ENCODE peak calls at places on chromosomes 2 and 18, in ten cellular contexts. One of them, this sample, is unnamed. For H3K4me1, the result is how much of the 10 kb centered on the place peaks cover.

GRCh38 chr18:275486-275885 is 7.6 kb upstream of the THOC1 start:
- DNase-seq in H1: no peak
- DNase-seq in aorta: no peak
- DNase-seq in SK-N-SH: no peak
- DNase-seq in ovary: no peak
- DNase-seq in neuronal stem cell: no peak
- DNase-seq in BE2C: no peak
- DNase-seq in astrocyte: no peak
- DNase-seq in left ventricle myocardium inferior: no peak
- DNase-seq in hepatocyte: no peak
- DNase-seq in this sample: no peak

GRCh38 chr2:118967124-118967880 is 25.3 kb downstream of the MARCO start:
- DNase-seq in astrocyte: no peak
- DNase-seq in BE2C: no peak
- DNase-seq in SK-N-SH: no peak
- DNase-seq in ovary: no peak
- DNase-seq in aorta: no peak
- DNase-seq in neuronal stem cell: no peak
- DNase-seq in H1: no peak
- DNase-seq in left ventricle myocardium inferior: no peak
- DNase-seq in hepatocyte: no peak
- DNase-seq in this sample: no peak

GRCh38 chr2:17538022-17538843 is 2.3 kb upstream of the VSNL1 start:
- DNase-seq in hepatocyte: peak
- DNase-seq in BE2C: no peak
- DNase-seq in SK-N-SH: peak
- DNase-seq in H1: no peak
- DNase-seq in neuronal stem cell: no peak
- DNase-seq in astrocyte: peak
- DNase-seq in aorta: no peak
- DNase-seq in ovary: no peak
- DNase-seq in left ventricle myocardium inferior: no peak
- DNase-seq in this sample: peak

GRCh38 chr2:85114586-85115330 is 18.4 kb upstream of the TCF7L1 start:
- DNase-seq in SK-N-SH: no peak
- DNase-seq in neuronal stem cell: no peak
- DNase-seq in H1: no peak
- DNase-seq in ovary: no peak
- DNase-seq in aorta: no peak
- DNase-seq in left ventricle myocardium inferior: no peak
- DNase-seq in BE2C: no peak
- DNase-seq in astrocyte: no peak
- DNase-seq in hepatocyte: no peak
- DNase-seq in this sample: no peak

GRCh38 chr2:55859875-55860274 is 63.7 kb downstream of the EFEMP1 start:
- DNase-seq in neuronal stem cell: no peak
- DNase-seq in BE2C: no peak
- DNase-seq in SK-N-SH: no peak
- DNase-seq in hepatocyte: no peak
- DNase-seq in H1: no peak
- DNase-seq in astrocyte: no peak
- DNase-seq in aorta: no peak
- DNase-seq in left ventricle myocardium inferior: no peak
- DNase-seq in ovary: no peak
- DNase-seq in this sample: no peak

GRCh38 chr2:112607680-112608438 is 23.4 kb downstream of the CHCHD5 start:
- DNase-seq in H1: no peak
- DNase-seq in astrocyte: no peak
- DNase-seq in aorta: no peak
- DNase-seq in SK-N-SH: no peak
- DNase-seq in neuronal stem cell: no peak
- DNase-seq in left ventricle myocardium inferior: no peak
- DNase-seq in BE2C: no peak
- DNase-seq in ovary: no peak
- DNase-seq in hepatocyte: no peak
- DNase-seq in this sample: no peak

GRCh38 chr2:226581004-226581403 is 218.6 kb downstream of the IRS1 start:
- DNase-seq in neuronal stem cell: no peak
- DNase-seq in ovary: no peak
- DNase-seq in hepatocyte: no peak
- DNase-seq in left ventricle myocardium inferior: no peak
- DNase-seq in BE2C: no peak
- DNase-seq in SK-N-SH: no peak
- DNase-seq in H1: no peak
- DNase-seq in astrocyte: no peak
- DNase-seq in aorta: no peak
- DNase-seq in this sample: peak

GRCh38 chr2:180474716-180475115 is 467.6 kb upstream of the CWC22 start:
- DNase-seq in aorta: no peak
- DNase-seq in left ventricle myocardium inferior: no peak
- DNase-seq in ovary: no peak
- DNase-seq in SK-N-SH: no peak
- DNase-seq in neuronal stem cell: no peak
- DNase-seq in hepatocyte: no peak
- DNase-seq in H1: no peak
- DNase-seq in BE2C: no peak
- DNase-seq in astrocyte: no peak
- DNase-seq in this sample: peak

DNA sequence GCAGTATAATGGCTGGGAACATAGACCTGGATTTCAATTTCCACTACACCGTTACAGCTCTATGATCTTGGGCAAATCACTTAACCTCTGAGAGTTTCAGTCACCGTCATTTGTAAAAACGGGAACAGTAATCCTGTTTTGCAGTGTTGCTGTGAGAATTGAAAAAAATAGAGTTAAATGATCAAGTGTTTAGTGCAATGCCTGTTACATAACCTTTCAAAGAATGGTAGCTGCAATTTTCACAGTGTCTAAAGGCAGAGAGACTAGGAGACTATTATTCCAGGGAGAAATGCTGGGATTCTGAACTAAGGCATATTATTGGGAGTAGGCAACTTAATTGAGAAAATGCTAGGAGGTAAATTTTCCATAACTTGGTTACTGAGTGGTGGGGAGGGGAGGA is 2.0 kb downstream of the AGPS start:
- DNase-seq in SK-N-SH: no peak
- DNase-seq in aorta: no peak
- DNase-seq in astrocyte: no peak
- DNase-seq in ovary: no peak
- DNase-seq in hepatocyte: no peak
- DNase-seq in BE2C: no peak
- DNase-seq in neuronal stem cell: no peak
- DNase-seq in left ventricle myocardium inferior: no peak
- DNase-seq in H1: no peak
- DNase-seq in this sample: no peak
- H3K4me3 ChIP-seq in SK-N-SH: no peak
- H3K4me3 ChIP-seq in aorta: no peak
- H3K4me3 ChIP-seq in astrocyte: peak
- H3K4me3 ChIP-seq in ovary: no peak
- H3K4me3 ChIP-seq in hepatocyte: no peak
- H3K4me3 ChIP-seq in BE2C: no peak
- H3K4me3 ChIP-seq in neuronal stem cell: no peak
- H3K4me3 ChIP-seq in left ventricle myocardium inferior: no peak
- H3K4me3 ChIP-seq in H1: no peak
- H3K4me3 ChIP-seq in this sample: no peak

GRCh38 chr2:98693477-98693876 is 37.5 kb downstream of the MGAT4A start:
- DNase-seq in BE2C: no peak
- DNase-seq in left ventricle myocardium inferior: no peak
- DNase-seq in SK-N-SH: no peak
- DNase-seq in hepatocyte: no peak
- DNase-seq in aorta: no peak
- DNase-seq in astrocyte: no peak
- DNase-seq in neuronal stem cell: no peak
- DNase-seq in H1: no peak
- DNase-seq in ovary: no peak
- DNase-seq in this sample: no peak

GRCh38 chr2:98696167-98696566 is 34.8 kb downstream of the MGAT4A start:
- DNase-seq in left ventricle myocardium inferior: no peak
- DNase-seq in ovary: no peak
- DNase-seq in BE2C: no peak
- DNase-seq in hepatocyte: no peak
- DNase-seq in SK-N-SH: no peak
- DNase-seq in neuronal stem cell: no peak
- DNase-seq in astrocyte: no peak
- DNase-seq in aorta: no peak
- DNase-seq in H1: no peak
- DNase-seq in this sample: no peak

GRCh38 chr2:98697651-98698337 is 33.1 kb downstream of the MGAT4A start:
- DNase-seq in ovary: no peak
- DNase-seq in neuronal stem cell: no peak
- DNase-seq in astrocyte: no peak
- DNase-seq in H1: no peak
- DNase-seq in aorta: no peak
- DNase-seq in SK-N-SH: no peak
- DNase-seq in left ventricle myocardium inferior: no peak
- DNase-seq in hepatocyte: no peak
- DNase-seq in BE2C: no peak
- DNase-seq in this sample: no peak

GRCh38 chr2:98691307-98691706 is 39.6 kb downstream of the MGAT4A start:
- DNase-seq in aorta: no peak
- DNase-seq in H1: no peak
- DNase-seq in SK-N-SH: no peak
- DNase-seq in left ventricle myocardium inferior: no peak
- DNase-seq in neuronal stem cell: no peak
- DNase-seq in ovary: no peak
- DNase-seq in BE2C: no peak
- DNase-seq in hepatocyte: no peak
- DNase-seq in astrocyte: no peak
- DNase-seq in this sample: no peak

DNA sequence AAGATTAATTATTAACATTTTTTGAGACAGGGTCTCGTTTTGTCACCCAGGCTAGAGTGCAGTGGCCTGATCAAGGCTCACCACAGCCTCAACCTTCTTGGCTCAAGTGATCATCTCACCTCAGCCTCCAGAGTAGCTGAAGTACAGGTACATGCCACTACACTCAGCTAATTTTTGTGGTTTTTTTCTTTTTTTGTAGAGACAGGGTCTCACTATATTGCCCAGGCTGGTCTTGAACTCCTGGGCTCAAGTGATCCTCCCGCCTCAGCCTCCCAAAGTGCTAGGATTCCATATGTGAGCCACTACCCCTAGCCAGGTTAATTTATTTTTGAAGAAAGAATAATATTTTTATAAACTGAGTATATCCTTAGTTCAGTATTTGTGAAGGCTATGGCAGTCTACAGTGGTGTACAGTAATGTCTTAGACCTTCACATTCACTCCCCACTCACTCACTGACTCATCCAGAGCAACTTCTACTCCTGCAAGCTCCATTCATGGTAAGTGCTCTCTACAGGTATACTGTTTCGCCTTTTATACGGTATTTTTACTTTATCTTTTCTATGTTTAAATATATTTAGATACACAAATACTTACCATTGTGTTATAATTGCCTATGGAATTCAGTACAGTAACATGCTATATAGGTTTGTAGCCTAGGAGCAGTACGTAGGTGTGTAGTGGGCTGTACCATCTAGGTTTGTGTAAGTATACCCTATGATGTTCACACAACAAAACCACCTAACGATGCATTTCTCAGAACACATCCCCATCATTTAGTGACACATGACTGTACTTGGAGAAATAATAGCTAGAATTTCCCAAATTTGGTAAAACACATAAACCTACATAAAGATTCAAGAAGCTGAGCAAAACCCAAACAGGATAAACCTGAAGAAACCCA is 38.6 kb downstream of the MGAT4A start:
- DNase-seq in aorta: no peak
- DNase-seq in ovary: no peak
- DNase-seq in H1: no peak
- DNase-seq in SK-N-SH: no peak
- DNase-seq in neuronal stem cell: no peak
- DNase-seq in hepatocyte: no peak
- DNase-seq in astrocyte: no peak
- DNase-seq in left ventricle myocardium inferior: no peak
- DNase-seq in BE2C: no peak
- DNase-seq in this sample: no peak
- H3K4me1 ChIP-seq in aorta: under half
- H3K4me1 ChIP-seq in ovary: under half
- H3K4me1 ChIP-seq in H1: under half
- H3K4me1 ChIP-seq in SK-N-SH: under half
- H3K4me1 ChIP-seq in neuronal stem cell: under half
- H3K4me1 ChIP-seq in hepatocyte: under half
- H3K4me1 ChIP-seq in astrocyte: under half
- H3K4me1 ChIP-seq in left ventricle myocardium inferior: under half
- H3K4me1 ChIP-seq in BE2C: under half
- H3K4me1 ChIP-seq in this sample: under half

GRCh38 chr2:45983213-45983612 is 314.0 kb upstream of the EPAS1 start:
- DNase-seq in left ventricle myocardium inferior: no peak
- DNase-seq in BE2C: no peak
- DNase-seq in H1: no peak
- DNase-seq in aorta: no peak
- DNase-seq in neuronal stem cell: no peak
- DNase-seq in astrocyte: no peak
- DNase-seq in ovary: no peak
- DNase-seq in SK-N-SH: no peak
- DNase-seq in hepatocyte: no peak
- DNase-seq in this sample: no peak

GRCh38 chr2:45986509-45986908 is 310.7 kb upstream of the EPAS1 start:
- DNase-seq in left ventricle myocardium inferior: no peak
- DNase-seq in neuronal stem cell: no peak
- DNase-seq in SK-N-SH: no peak
- DNase-seq in H1: no peak
- DNase-seq in aorta: no peak
- DNase-seq in BE2C: no peak
- DNase-seq in astrocyte: no peak
- DNase-seq in ovary: no peak
- DNase-seq in hepatocyte: no peak
- DNase-seq in this sample: no peak

GRCh38 chr2:45987856-45988255 is 309.4 kb upstream of the EPAS1 start:
- DNase-seq in astrocyte: no peak
- DNase-seq in BE2C: no peak
- DNase-seq in left ventricle myocardium inferior: no peak
- DNase-seq in H1: no peak
- DNase-seq in aorta: no peak
- DNase-seq in ovary: no peak
- DNase-seq in neuronal stem cell: no peak
- DNase-seq in SK-N-SH: no peak
- DNase-seq in hepatocyte: no peak
- DNase-seq in this sample: no peak

GRCh38 chr2:45984366-45984765 is 312.8 kb upstream of the EPAS1 start:
- DNase-seq in SK-N-SH: no peak
- DNase-seq in aorta: no peak
- DNase-seq in left ventricle myocardium inferior: no peak
- DNase-seq in ovary: no peak
- DNase-seq in neuronal stem cell: no peak
- DNase-seq in astrocyte: no peak
- DNase-seq in BE2C: no peak
- DNase-seq in hepatocyte: no peak
- DNase-seq in H1: no peak
- DNase-seq in this sample: no peak

DNA sequence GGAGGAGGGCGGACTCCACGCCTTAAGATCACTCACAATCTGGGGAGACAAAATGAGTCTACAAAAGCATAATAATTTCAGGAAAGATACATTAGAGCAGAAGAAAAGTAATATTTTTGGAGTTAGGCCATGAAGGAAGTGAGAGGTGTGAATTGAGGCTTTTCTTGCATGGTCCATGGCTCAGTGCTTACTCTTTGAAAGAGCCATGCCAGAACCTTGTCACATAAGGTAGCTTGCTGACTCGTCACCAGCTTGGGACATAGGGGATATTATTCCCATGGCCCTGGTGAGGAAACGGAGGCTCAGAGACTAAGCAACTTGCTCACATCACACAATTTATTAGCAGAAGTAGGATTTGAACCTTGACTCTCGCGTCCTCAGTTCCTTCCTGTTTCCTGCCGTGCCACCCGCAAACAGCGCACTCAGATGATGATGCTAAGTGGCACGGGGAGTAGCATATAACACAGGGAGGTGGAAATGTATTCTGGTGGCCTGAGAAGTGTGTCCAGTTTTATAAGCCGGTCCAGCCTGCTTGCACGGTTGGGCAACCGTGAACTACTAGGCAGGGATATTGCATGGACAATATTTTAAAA is 312.2 kb upstream of the EPAS1 start:
- DNase-seq in neuronal stem cell: no peak
- DNase-seq in H1: no peak
- DNase-seq in aorta: peak
- DNase-seq in hepatocyte: no peak
- DNase-seq in ovary: no peak
- DNase-seq in left ventricle myocardium inferior: no peak
- DNase-seq in astrocyte: no peak
- DNase-seq in BE2C: no peak
- DNase-seq in SK-N-SH: no peak
- DNase-seq in this sample: no peak
- H3K4me3 ChIP-seq in neuronal stem cell: no peak
- H3K4me3 ChIP-seq in H1: no peak
- H3K4me3 ChIP-seq in aorta: no peak
- H3K4me3 ChIP-seq in hepatocyte: no peak
- H3K4me3 ChIP-seq in ovary: no peak
- H3K4me3 ChIP-seq in left ventricle myocardium inferior: no peak
- H3K4me3 ChIP-seq in astrocyte: no peak
- H3K4me3 ChIP-seq in BE2C: no peak
- H3K4me3 ChIP-seq in SK-N-SH: no peak
- H3K4me3 ChIP-seq in this sample: no peak

GRCh38 chr18:58897994-58898393 is 33.3 kb downstream of the ZNF532 start:
- DNase-seq in aorta: no peak
- DNase-seq in ovary: no peak
- DNase-seq in SK-N-SH: no peak
- DNase-seq in BE2C: no peak
- DNase-seq in H1: no peak
- DNase-seq in neuronal stem cell: no peak
- DNase-seq in hepatocyte: no peak
- DNase-seq in astrocyte: no peak
- DNase-seq in left ventricle myocardium inferior: no peak
- DNase-seq in this sample: no peak

GRCh38 chr18:58898427-58898826 is 33.8 kb downstream of the ZNF532 start:
- DNase-seq in SK-N-SH: no peak
- DNase-seq in aorta: no peak
- DNase-seq in ovary: no peak
- DNase-seq in left ventricle myocardium inferior: no peak
- DNase-seq in hepatocyte: no peak
- DNase-seq in BE2C: no peak
- DNase-seq in neuronal stem cell: no peak
- DNase-seq in astrocyte: no peak
- DNase-seq in H1: no peak
- DNase-seq in this sample: no peak

GRCh38 chr18:58895385-58895784 is 30.7 kb downstream of the ZNF532 start:
- DNase-seq in hepatocyte: no peak
- DNase-seq in neuronal stem cell: no peak
- DNase-seq in SK-N-SH: no peak
- DNase-seq in left ventricle myocardium inferior: no peak
- DNase-seq in aorta: no peak
- DNase-seq in BE2C: no peak
- DNase-seq in H1: no peak
- DNase-seq in astrocyte: no peak
- DNase-seq in ovary: no peak
- DNase-seq in this sample: no peak

GRCh38 chr18:58896268-58896667 is 31.6 kb downstream of the ZNF532 start:
- DNase-seq in ovary: no peak
- DNase-seq in astrocyte: no peak
- DNase-seq in hepatocyte: no peak
- DNase-seq in SK-N-SH: no peak
- DNase-seq in neuronal stem cell: no peak
- DNase-seq in left ventricle myocardium inferior: no peak
- DNase-seq in aorta: no peak
- DNase-seq in BE2C: no peak
- DNase-seq in H1: no peak
- DNase-seq in this sample: no peak

DNA sequence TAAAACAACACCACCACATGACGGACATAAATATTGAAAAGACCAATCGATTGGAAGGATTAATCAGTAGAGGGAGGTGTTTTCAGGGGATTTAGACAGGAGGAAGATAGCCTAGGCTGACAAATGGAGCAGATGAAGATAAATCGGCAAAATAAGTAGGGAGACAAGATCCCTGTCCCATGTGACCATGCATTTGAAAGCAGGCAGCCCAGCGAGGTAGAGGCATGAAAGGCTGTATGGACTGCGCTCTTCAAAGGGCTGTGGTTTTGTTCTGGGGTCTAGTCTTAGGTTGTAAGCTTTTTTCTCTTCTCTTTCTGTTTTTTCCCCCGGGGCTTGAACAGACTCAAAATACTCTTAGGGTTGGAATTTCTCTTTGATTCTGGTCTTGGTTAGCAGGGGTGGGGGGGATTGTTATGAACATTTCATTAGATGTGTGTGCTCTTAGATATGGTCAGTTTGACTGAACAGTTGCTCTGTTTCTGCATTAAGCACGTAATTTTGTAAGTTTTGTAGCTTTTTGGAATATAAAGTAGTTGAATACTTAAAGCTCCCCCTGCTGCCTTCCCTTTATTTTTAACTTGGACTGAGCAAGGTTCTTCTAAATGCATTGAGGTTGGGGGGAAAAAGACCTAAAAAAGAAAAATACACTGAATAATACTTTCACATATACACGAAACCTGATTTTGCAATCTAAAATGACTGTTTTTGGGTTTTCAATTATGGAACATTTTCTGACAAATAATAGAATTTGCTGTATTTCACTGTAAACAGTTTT is 32.2 kb downstream of the ZNF532 start:
- DNase-seq in neuronal stem cell: no peak
- DNase-seq in astrocyte: no peak
- DNase-seq in left ventricle myocardium inferior: no peak
- DNase-seq in BE2C: no peak
- DNase-seq in aorta: no peak
- DNase-seq in H1: no peak
- DNase-seq in hepatocyte: no peak
- DNase-seq in SK-N-SH: no peak
- DNase-seq in ovary: no peak
- DNase-seq in this sample: no peak
- H3K4me1 ChIP-seq in neuronal stem cell: under half
- H3K4me1 ChIP-seq in astrocyte: under half
- H3K4me1 ChIP-seq in left ventricle myocardium inferior: half or more
- H3K4me1 ChIP-seq in BE2C: under half
- H3K4me1 ChIP-seq in aorta: under half
- H3K4me1 ChIP-seq in H1: under half
- H3K4me1 ChIP-seq in hepatocyte: under half
- H3K4me1 ChIP-seq in SK-N-SH: under half
- H3K4me1 ChIP-seq in ovary: under half
- H3K4me1 ChIP-seq in this sample: under half